ENCODE peak calls at places on chromosomes 7 and 10, in five cellular contexts. U is left ventricle myocardium inferior, F is mucosa of descending colon, M is IMR-90, N is lower lobe of right lung. Z is an unnamed sample.

GRCh38 chr10:46216003-46216634 is 70.7 kb upstream of the ANTXRL start:
- DNase-seq in N (no peak), M (no peak), F (no peak), U (no peak), Z (peak)

GRCh38 chr7:81956520-81956919 is 186.7 kb upstream of the HGF start:
- DNase-seq in U (no peak), N (no peak), F (peak), M (peak), Z (no peak)

GRCh38 chr7:150420987-150421674 is 29.3 kb upstream of the GIMAP8 start:
- DNase-seq in M (peak), F (peak), N (peak), U (peak), Z (peak)

GRCh38 chr10:111087968-111088505 is 11.2 kb downstream of the ADRA2A start:
- DNase-seq in U (no peak), F (no peak), N (no peak), M (no peak), Z (no peak)

GRCh38 chr7:106858618-106859532 is 6.2 kb upstream of the PIK3CG start:
- DNase-seq in U (peak), F (peak), M (no peak), N (peak), Z (peak)

GRCh38 chr10:13882112-13882711 is 295.4 kb downstream of the PRPF18 start:
- DNase-seq in M (peak), F (no peak), U (no peak), N (peak), Z (no peak)

GRCh38 chr7:116653204-116653603 is 18.8 kb upstream of the MET start:
- DNase-seq in M (peak), U (no peak), N (no peak), F (no peak), Z (no peak)

GRCh38 chr10:90872648-90873020 is 860 bp downstream of the RPP30 start:
- DNase-seq in F (no peak), U (no peak), M (no peak), N (no peak), Z (no peak)

GRCh38 chr10:86194684-86195083 is 171.9 kb downstream of the GRID1 start:
- DNase-seq in F (no peak), M (no peak), N (no peak), U (no peak), Z (no peak)

GRCh38 chr7:29039747-29040569 is 81.8 kb upstream of the TRIL start:
- DNase-seq in M (no peak), N (no peak), U (no peak), F (no peak), Z (no peak)

GRCh38 chr7:84454174-84454959 is 259.8 kb upstream of the SEMA3A start:
- DNase-seq in F (no peak), N (no peak), U (no peak), M (no peak), Z (no peak)

GRCh38 chr10:122170802-122171201 is 100.3 kb upstream of the BTBD16 start:
- DNase-seq in U (no peak), F (no peak), M (no peak), N (no peak), Z (no peak)

GRCh38 chr7:133904766-133905165 is 222.4 kb upstream of the LRGUK start:
- DNase-seq in M (no peak), N (no peak), U (no peak), F (no peak), Z (no peak)

GRCh38 chr10:118471863-118472262 is 123.6 kb downstream of the PRLHR start:
- DNase-seq in U (no peak), M (peak), N (no peak), F (no peak), Z (no peak)

GRCh38 chr7:45962861-45963260 is 41.8 kb upstream of the IGFBP3 start:
- DNase-seq in U (no peak), F (no peak), M (no peak), N (no peak), Z (no peak)

GRCh38 chr7:31938650-31939049 is 131.6 kb downstream of the PDE1C start:
- DNase-seq in U (no peak), F (no peak), M (peak), N (no peak), Z (no peak)

GRCh38 chr7:112995091-112995824 is 91.4 kb downstream of the GPR85 start:
- DNase-seq in F (no peak), N (no peak), M (peak), U (peak), Z (no peak)

GRCh38 chr10:131899695-131900349 is 986 bp upstream of the PPP2R2D start:
- DNase-seq in F (no peak), N (no peak), U (no peak), M (no peak), Z (no peak)
- TF ChIP-seq CTCF in F (no peak), N (no peak), U (peak), M (no peak), Z (no peak)

DNA sequence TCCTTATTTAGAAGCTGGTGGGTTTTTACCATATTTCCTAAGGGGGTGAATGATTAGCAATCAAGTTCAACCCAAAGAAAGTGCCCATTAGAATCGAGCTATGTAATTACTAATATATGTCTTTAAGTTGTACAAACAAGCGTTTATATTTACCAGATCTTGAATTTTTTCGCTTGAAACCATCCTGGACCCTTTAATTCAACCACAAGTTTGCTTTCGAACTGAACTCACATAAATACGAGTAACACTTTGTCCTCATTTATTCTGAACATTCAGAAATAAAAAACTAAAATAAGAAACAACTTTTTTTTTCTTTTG is 1.5 kb downstream of the SRI start:
- DNase-seq in U (no peak), F (no peak), M (no peak), N (no peak), Z (no peak)
- H3K4me3 ChIP-seq in U (peak), F (no peak), M (peak), N (peak), Z (peak)

DNA sequence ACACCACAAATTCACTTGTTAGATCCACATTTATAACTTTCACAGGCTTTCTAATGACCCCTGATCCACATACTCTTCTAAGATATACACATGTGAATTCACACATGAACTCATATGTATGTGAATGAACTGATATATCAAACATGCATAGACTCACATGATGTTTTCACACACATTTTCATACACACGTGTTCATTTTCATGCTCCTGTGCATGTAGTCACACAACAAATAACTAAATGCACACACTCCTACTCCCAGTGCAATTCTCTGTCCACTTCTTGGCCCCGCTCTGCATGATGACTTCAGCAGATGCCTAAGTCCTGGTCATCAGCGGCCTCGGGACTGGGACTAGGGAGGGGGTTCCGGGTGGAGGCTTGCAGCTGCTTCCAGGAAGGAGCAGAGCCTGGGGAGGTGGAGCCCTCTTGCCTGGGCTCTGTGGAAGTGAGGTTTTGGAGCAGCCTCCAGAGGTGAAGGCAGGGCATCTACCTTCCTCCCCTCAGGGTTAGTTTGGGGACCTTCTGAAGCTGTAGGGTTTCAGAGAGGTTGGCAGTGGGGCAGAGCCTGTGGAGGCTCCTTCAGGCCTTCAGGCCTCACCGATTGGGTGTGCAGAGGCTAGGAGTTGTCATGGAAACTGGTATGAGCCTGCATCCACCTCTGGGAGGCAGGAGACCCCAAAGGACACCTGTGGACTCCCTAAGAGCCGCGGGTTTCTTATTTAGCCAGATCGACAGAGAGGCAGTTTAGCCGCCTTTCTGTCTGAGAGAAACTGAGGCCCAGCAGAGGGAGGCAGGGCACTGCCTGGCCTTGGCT is 1.8 kb downstream of the LZTS2 start:
- DNase-seq in U (peak), N (peak), M (peak), F (peak), Z (peak)
- TF ChIP-seq CTCF in U (no peak), N (no peak), M (no peak), F (no peak), Z (no peak)

GRCh38 chr7:155244675-155245074 is 53.0 kb upstream of the INSIG1 start:
- DNase-seq in F (no peak), U (no peak), N (no peak), M (no peak), Z (no peak)
- H3K4me3 ChIP-seq in F (no peak), U (no peak), N (no peak), M (no peak), Z (no peak)

DNA sequence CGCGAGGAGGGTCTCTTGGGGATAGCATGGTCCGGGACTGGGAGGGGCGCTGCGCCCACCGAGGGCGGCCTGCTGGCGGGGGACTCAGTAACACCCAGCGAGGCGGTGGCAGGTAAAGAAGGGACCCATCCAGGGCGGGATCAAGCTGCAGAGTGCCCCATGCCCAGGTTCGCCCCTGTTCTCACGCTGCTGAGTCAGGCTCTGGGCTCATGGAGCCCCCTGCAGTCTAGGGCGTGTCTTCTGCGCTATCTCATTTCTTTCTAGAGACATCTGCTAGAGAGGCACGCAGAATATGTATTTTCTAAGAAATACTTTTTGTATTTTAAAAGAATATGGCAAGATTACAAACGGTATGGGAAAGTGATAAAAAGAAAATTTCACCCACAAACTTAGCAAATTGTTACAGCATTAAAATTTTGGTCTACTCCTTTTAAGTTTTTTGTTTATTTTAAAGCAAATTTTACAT is 933 bp downstream of the EPDR1 start:
- DNase-seq in U (peak), M (no peak), F (peak), N (peak), Z (peak)
- TF ChIP-seq CTCF in U (no peak), M (no peak), F (no peak), N (peak), Z (no peak)

GRCh38 chr7:131218727-131219128 is 108.9 kb upstream of the MKLN1 start:
- DNase-seq in F (no peak), N (no peak), M (no peak), U (no peak), Z (no peak)
- H3K4me3 ChIP-seq in F (no peak), N (no peak), M (no peak), U (no peak), Z (no peak)

GRCh38 chr10:63930584-63930983 is 409.4 kb downstream of the REEP3 start:
- DNase-seq in F (no peak), M (no peak), N (no peak), U (no peak), Z (no peak)

GRCh38 chr10:63940277-63940972 is 419.2 kb downstream of the REEP3 start:
- DNase-seq in N (no peak), U (no peak), F (no peak), M (no peak), Z (no peak)

GRCh38 chr10:63929826-63930467 is 408.7 kb downstream of the REEP3 start:
- DNase-seq in N (no peak), M (no peak), U (no peak), F (peak), Z (no peak)

DNA sequence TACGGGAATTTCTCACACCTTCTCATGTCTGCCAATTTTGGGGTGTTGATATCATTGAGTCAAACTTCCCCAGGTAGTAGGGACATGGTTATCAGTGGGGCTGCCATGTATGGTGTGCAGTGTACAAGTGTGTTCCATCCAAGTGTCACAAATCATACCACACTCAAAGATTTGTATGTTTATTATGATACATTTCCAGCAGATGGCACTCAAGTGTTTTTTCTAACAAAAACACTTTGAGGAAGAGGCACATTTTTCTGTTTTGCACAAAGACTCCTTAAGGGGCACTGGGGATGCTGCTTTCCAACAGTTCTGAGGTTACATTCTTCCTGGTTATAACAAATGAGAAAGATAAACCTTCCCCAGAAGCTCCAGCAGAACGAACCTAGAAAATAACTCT is 414.5 kb downstream of the REEP3 start:
- DNase-seq in M (no peak), N (no peak), F (no peak), U (no peak), Z (no peak)
- TF ChIP-seq CTCF in M (no peak), N (no peak), F (no peak), U (no peak), Z (no peak)

DNA sequence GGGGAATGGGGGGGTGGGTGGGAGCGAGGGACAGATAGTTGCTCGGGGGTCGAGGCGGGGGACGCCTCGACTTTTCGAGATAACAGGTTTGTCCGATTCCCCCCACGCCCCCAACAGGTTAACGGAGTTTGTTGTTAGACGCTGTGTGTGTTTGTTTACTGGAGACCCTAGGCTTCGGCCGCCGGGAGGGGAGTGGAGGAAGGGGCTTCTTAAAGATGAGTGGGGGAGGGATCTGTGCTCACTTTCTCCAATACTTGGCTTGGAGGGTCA is 846 bp downstream of the SORCS3 start:
- DNase-seq in U (no peak), F (no peak), N (no peak), M (no peak), Z (no peak)
- H3K4me3 ChIP-seq in U (peak), F (no peak), N (no peak), M (no peak), Z (peak)

DNA sequence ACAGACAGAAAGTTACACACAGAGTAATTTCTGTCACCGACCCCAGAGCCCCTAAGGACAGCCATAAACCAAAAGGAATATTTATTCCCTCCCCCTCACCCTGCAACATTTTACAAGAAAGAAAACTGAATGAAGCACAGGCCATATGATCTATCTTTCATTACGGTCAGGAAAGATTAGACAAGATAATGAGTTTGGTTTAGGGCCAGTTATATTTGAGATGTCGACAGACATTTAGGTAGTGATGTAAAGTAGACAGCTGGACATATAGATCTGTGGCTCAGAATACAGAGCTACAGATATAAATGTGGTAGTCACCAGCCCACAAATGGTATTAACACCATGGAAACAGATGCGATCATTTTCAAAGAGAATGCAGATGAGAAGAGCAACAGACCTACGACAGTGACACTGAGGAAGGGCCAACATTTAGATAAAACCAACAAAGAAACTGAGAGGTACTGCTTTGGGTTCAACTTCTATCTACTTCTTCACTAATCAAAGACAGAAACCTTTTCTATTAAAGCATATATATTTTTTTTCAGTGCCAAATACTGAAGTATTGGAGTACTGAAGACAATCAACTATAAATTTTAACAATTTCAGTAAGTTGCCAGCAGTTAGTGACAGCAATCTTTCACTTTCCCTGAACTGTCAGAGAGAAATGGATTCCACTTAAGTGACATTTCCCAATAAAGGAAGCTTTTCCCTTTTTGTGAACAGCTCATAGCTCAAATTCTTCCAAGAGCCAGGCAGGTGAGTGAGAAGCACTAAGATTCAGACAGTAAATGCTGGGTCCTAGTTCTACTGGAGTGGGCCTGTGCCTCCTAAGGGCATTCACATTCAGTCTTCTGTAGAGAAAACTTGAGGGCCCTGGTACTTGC is 142.3 kb downstream of the SRPK2 start:
- DNase-seq in N (no peak), U (no peak), M (no peak), F (no peak), Z (no peak)
- TF ChIP-seq CTCF in N (no peak), U (no peak), M (no peak), F (no peak), Z (no peak)

DNA sequence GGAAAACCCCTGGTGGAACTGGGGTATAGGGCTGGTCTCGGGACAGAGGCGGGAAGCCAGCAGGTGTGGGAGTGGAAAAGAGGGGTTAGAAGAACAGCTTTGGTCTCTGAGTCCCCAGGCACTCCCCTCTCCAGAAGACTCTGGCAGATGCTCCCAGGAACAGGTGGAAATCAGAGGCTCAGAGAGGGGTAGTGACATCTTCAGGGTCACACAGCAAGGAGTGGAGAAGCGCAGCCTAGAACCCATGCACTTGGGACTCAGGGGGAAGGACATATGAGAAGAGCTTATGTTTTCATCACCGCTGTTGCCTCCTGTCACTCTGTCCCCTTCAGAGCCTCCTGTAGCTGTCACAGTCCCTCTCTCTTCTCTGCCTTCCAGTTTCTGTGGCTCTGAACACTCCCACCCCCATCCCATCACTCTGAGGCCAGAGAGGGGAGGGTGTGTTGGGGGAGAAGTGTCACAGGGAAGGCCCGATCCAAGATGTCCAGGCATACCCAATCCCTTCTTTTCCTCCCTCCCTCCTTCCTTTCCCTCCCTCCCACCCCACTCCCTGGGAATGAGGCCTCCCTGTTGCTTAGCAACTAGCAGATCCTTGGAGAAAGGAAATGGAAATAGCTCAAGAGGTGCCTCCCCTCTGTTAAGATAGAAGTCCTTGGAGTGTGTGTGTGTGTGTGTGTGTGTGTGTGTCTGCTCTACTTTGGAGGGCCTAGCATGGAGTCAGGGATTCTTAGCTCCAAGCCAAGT is 32.0 kb downstream of the SRRM3 start:
- DNase-seq in M (no peak), N (no peak), F (no peak), U (no peak), Z (no peak)
- H3K4me3 ChIP-seq in M (no peak), N (no peak), F (no peak), U (no peak), Z (no peak)

Z was measured in testis.